ENCODE peak calls at places on chromosomes 13 and 19, in six cellular contexts. One of them, this sample, is unnamed.

GRCh38 chr19:45798995-45799517 is 6.4 kb upstream of the DMWD start:
- DNase-seq in mesendoderm: peak
- DNase-seq in HS-27A: peak
- DNase-seq in AG10803: peak
- DNase-seq in activated naive CD4-positive, alpha-beta T cell treated with anti-CD3 and anti-CD28 coated beads, Interleukin-2, amount 10 ng/mL, durations not matched to agents 7 days and 5 days: peak
- DNase-seq in mucosa of gallbladder: peak
- DNase-seq in this sample: peak

GRCh38 chr19:54188224-54188871 is 1.0 kb downstream of the MBOAT7 start:
- DNase-seq in mesendoderm: peak
- DNase-seq in HS-27A: no peak
- DNase-seq in AG10803: peak
- DNase-seq in activated naive CD4-positive, alpha-beta T cell treated with anti-CD3 and anti-CD28 coated beads, Interleukin-2, amount 10 ng/mL, durations not matched to agents 7 days and 5 days: peak
- DNase-seq in mucosa of gallbladder: peak
- DNase-seq in this sample: peak

GRCh38 chr19:13619203-13619632 is 112.9 kb upstream of the CACNA1A start:
- DNase-seq in mesendoderm: no peak
- DNase-seq in HS-27A: no peak
- DNase-seq in AG10803: peak
- DNase-seq in activated naive CD4-positive, alpha-beta T cell treated with anti-CD3 and anti-CD28 coated beads, Interleukin-2, amount 10 ng/mL, durations not matched to agents 7 days and 5 days: no peak
- DNase-seq in mucosa of gallbladder: no peak
- DNase-seq in this sample: peak

GRCh38 chr13:50123862-50124535 is 108.8 kb downstream of the KCNRG start:
- DNase-seq in mesendoderm: peak
- DNase-seq in HS-27A: peak
- DNase-seq in AG10803: peak
- DNase-seq in activated naive CD4-positive, alpha-beta T cell treated with anti-CD3 and anti-CD28 coated beads, Interleukin-2, amount 10 ng/mL, durations not matched to agents 7 days and 5 days: peak
- DNase-seq in mucosa of gallbladder: peak
- DNase-seq in this sample: peak

GRCh38 chr19:51698296-51698695 is 5.2 kb downstream of the SPACA6 start:
- DNase-seq in mesendoderm: no peak
- DNase-seq in HS-27A: no peak
- DNase-seq in AG10803: peak
- DNase-seq in activated naive CD4-positive, alpha-beta T cell treated with anti-CD3 and anti-CD28 coated beads, Interleukin-2, amount 10 ng/mL, durations not matched to agents 7 days and 5 days: no peak
- DNase-seq in mucosa of gallbladder: no peak
- DNase-seq in this sample: peak

GRCh38 chr13:60312851-60313505 is 84.0 kb upstream of the TDRD3 start:
- DNase-seq in mesendoderm: no peak
- DNase-seq in HS-27A: no peak
- DNase-seq in AG10803: no peak
- DNase-seq in activated naive CD4-positive, alpha-beta T cell treated with anti-CD3 and anti-CD28 coated beads, Interleukin-2, amount 10 ng/mL, durations not matched to agents 7 days and 5 days: no peak
- DNase-seq in mucosa of gallbladder: no peak
- DNase-seq in this sample: no peak

GRCh38 chr13:99958402-99959126 is 13.0 kb downstream of the ZIC5 start:
- DNase-seq in mesendoderm: peak
- DNase-seq in HS-27A: no peak
- DNase-seq in AG10803: no peak
- DNase-seq in activated naive CD4-positive, alpha-beta T cell treated with anti-CD3 and anti-CD28 coated beads, Interleukin-2, amount 10 ng/mL, durations not matched to agents 7 days and 5 days: no peak
- DNase-seq in mucosa of gallbladder: no peak
- DNase-seq in this sample: no peak

GRCh38 chr19:38685666-38686529 is 38.4 kb downstream of the ACTN4 start:
- DNase-seq in mesendoderm: peak
- DNase-seq in HS-27A: no peak
- DNase-seq in AG10803: peak
- DNase-seq in activated naive CD4-positive, alpha-beta T cell treated with anti-CD3 and anti-CD28 coated beads, Interleukin-2, amount 10 ng/mL, durations not matched to agents 7 days and 5 days: no peak
- DNase-seq in mucosa of gallbladder: no peak
- DNase-seq in this sample: peak

This sample was measured in fibroblast of mammary gland.